ENCODE peak calls at places on chromosomes 6 and 20, in six cellular contexts. One of them, this sample, is unnamed.

GRCh38 chr6:105250523-105250922 is 70.7 kb upstream of the POPDC3 start:
- DNase-seq in HepG2: no peak
- DNase-seq in K562: no peak
- DNase-seq in SK-N-SH: no peak
- DNase-seq in GM12878: no peak
- DNase-seq in H1: no peak
- DNase-seq in this sample: no peak

GRCh38 chr20:18705906-18706305 is 107.7 kb upstream of the SCP2D1 start:
- DNase-seq in HepG2: no peak
- DNase-seq in K562: no peak
- DNase-seq in SK-N-SH: no peak
- DNase-seq in GM12878: no peak
- DNase-seq in H1: no peak
- DNase-seq in this sample: no peak

GRCh38 chr6:147310511-147310910 is 106.3 kb downstream of the STXBP5 start:
- DNase-seq in HepG2: no peak
- DNase-seq in K562: no peak
- DNase-seq in SK-N-SH: no peak
- DNase-seq in GM12878: no peak
- DNase-seq in H1: no peak
- DNase-seq in this sample: no peak

GRCh38 chr20:58342104-58342945 is 32.8 kb downstream of the RAB22A start:
- DNase-seq in HepG2: no peak
- DNase-seq in K562: no peak
- DNase-seq in SK-N-SH: no peak
- DNase-seq in GM12878: no peak
- DNase-seq in H1: no peak
- DNase-seq in this sample: no peak

GRCh38 chr6:68196645-68197044 is 438.4 kb upstream of the ADGRB3 start:
- DNase-seq in HepG2: peak
- DNase-seq in K562: peak
- DNase-seq in SK-N-SH: no peak
- DNase-seq in GM12878: no peak
- DNase-seq in H1: no peak
- DNase-seq in this sample: no peak

GRCh38 chr20:12966468-12967085 is 42.2 kb upstream of the SPTLC3 start:
- DNase-seq in HepG2: peak
- DNase-seq in K562: no peak
- DNase-seq in SK-N-SH: no peak
- DNase-seq in GM12878: no peak
- DNase-seq in H1: no peak
- DNase-seq in this sample: no peak

GRCh38 chr6:154448448-154449096 is 61.9 kb downstream of the CNKSR3 start:
- DNase-seq in HepG2: no peak
- DNase-seq in K562: peak
- DNase-seq in SK-N-SH: peak
- DNase-seq in GM12878: no peak
- DNase-seq in H1: no peak
- DNase-seq in this sample: no peak

GRCh38 chr20:10565922-10566897 is 107.6 kb downstream of the JAG1 start:
- DNase-seq in HepG2: peak
- DNase-seq in K562: no peak
- DNase-seq in SK-N-SH: no peak
- DNase-seq in GM12878: no peak
- DNase-seq in H1: no peak
- DNase-seq in this sample: no peak

GRCh38 chr6:7986219-7986618 is 75.6 kb upstream of the TXNDC5 start:
- DNase-seq in HepG2: no peak
- DNase-seq in K562: no peak
- DNase-seq in SK-N-SH: no peak
- DNase-seq in GM12878: no peak
- DNase-seq in H1: no peak
- DNase-seq in this sample: no peak

DNA sequence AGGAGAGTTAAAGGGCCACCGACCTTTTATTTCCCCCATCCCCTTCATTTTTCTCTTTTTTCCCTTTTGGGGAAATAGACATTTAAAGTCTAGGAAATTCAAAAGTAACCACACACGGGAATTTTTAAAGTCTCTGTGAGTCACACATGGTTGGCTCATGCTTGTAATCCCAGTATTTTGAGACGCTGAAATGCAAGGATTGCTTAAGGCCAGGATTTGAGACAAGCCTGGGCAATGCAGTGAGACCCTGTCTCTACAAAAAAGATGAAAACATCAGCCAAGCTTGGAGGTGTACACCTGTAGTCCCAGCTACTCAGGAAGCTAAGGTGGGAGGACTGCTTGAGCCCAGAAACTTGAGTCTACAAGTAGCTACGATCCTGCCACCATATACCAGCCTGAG is 34.2 kb downstream of the KATNA1 start:
- DNase-seq in HepG2: no peak
- DNase-seq in K562: no peak
- DNase-seq in SK-N-SH: no peak
- DNase-seq in GM12878: no peak
- DNase-seq in H1: no peak
- DNase-seq in this sample: no peak
- TF ChIP-seq YY1 in HepG2: no peak
- TF ChIP-seq YY1 in K562: no peak
- TF ChIP-seq YY1 in SK-N-SH: no peak
- TF ChIP-seq YY1 in GM12878: no peak
- TF ChIP-seq YY1 in H1: no peak
- TF ChIP-seq YY1 in this sample: no peak

GRCh38 chr6:150600302-150601017 is 775 bp downstream of the PLEKHG1 start:
- DNase-seq in HepG2: peak
- DNase-seq in K562: peak
- DNase-seq in SK-N-SH: peak
- DNase-seq in GM12878: no peak
- DNase-seq in H1: peak
- DNase-seq in this sample: peak
- TF ChIP-seq CTCF in HepG2: peak
- TF ChIP-seq CTCF in K562: peak
- TF ChIP-seq CTCF in SK-N-SH: peak
- TF ChIP-seq CTCF in GM12878: peak
- TF ChIP-seq CTCF in H1: peak
- TF ChIP-seq CTCF in this sample: peak

GRCh38 chr6:64146094-64146493 is 510.5 kb downstream of the PHF3 start:
- DNase-seq in HepG2: no peak
- DNase-seq in K562: no peak
- DNase-seq in SK-N-SH: no peak
- DNase-seq in GM12878: no peak
- DNase-seq in H1: no peak
- DNase-seq in this sample: no peak
- TF ChIP-seq SIN3A in HepG2: no peak
- TF ChIP-seq SIN3A in K562: no peak
- TF ChIP-seq SIN3A in SK-N-SH: no peak
- TF ChIP-seq SIN3A in GM12878: no peak
- TF ChIP-seq SIN3A in H1: no peak
- TF ChIP-seq SIN3A in this sample: no peak

GRCh38 chr6:36907781-36908180 is 22.0 kb downstream of the C6orf89 start:
- DNase-seq in HepG2: no peak
- DNase-seq in K562: no peak
- DNase-seq in SK-N-SH: no peak
- DNase-seq in GM12878: no peak
- DNase-seq in H1: no peak
- DNase-seq in this sample: no peak
- TF ChIP-seq YY1 in HepG2: no peak
- TF ChIP-seq YY1 in K562: no peak
- TF ChIP-seq YY1 in SK-N-SH: no peak
- TF ChIP-seq YY1 in GM12878: no peak
- TF ChIP-seq YY1 in H1: no peak
- TF ChIP-seq YY1 in this sample: no peak

GRCh38 chr6:6712258-6712978 is 123.9 kb downstream of the LY86 start:
- DNase-seq in HepG2: peak
- DNase-seq in K562: peak
- DNase-seq in SK-N-SH: no peak
- DNase-seq in GM12878: no peak
- DNase-seq in H1: no peak
- DNase-seq in this sample: peak
- TF ChIP-seq CTCF in HepG2: peak
- TF ChIP-seq CTCF in K562: peak
- TF ChIP-seq CTCF in SK-N-SH: no peak
- TF ChIP-seq CTCF in GM12878: peak
- TF ChIP-seq CTCF in H1: no peak
- TF ChIP-seq CTCF in this sample: no peak